ENCODE peak calls at places on chromosome 18, in five cellular contexts. G, F, D, H and I are unnamed samples.

GRCh38 chr18:78875268-78875997 is 104.2 kb upstream of the SALL3 start:
- DNase-seq in F (no peak), G (peak; percentile 66), H (no peak), D (peak; percentile 36), I (no peak)

GRCh38 chr18:50268022-50268747 is 1.9 kb upstream of the CFAP53 start:
- DNase-seq in D (peak; percentile 80), F (peak; percentile 47), H (peak; percentile 88), G (peak; percentile 86), I (peak; percentile 96)

GRCh38 chr18:63234432-63234831 is 85.1 kb downstream of the BCL2 start:
- DNase-seq in G (no peak), D (no peak), H (no peak), F (no peak), I (no peak)

GRCh38 chr18:43664487-43665008 is 387.3 kb upstream of the SYT4 start:
- DNase-seq in D (no peak), G (no peak), H (no peak), F (no peak), I (no peak)

GRCh38 chr18:72233106-72233505 is 311.0 kb downstream of the CBLN2 start:
- DNase-seq in D (no peak), F (no peak), H (no peak), G (no peak), I (no peak)

GRCh38 chr18:55953326-55953725 is 365.3 kb upstream of the TCF4 start:
- DNase-seq in G (no peak), D (no peak), F (no peak), H (no peak), I (no peak)

GRCh38 chr18:68991281-68991680 is 193.4 kb downstream of the CCDC102B start:
- DNase-seq in H (no peak), D (no peak), F (no peak), G (no peak), I (no peak)

GRCh38 chr18:76979906-76980305 is 152.7 kb downstream of the MBP start:
- DNase-seq in G (no peak), D (no peak), F (no peak), H (no peak), I (no peak)

GRCh38 chr18:80171190-80171872 is 62.3 kb downstream of the ADNP2 start:
- DNase-seq in F (no peak), G (peak; percentile 68), H (peak; percentile 62), D (peak; percentile 29), I (no peak)

GRCh38 chr18:3451989-3452749 is 2.2 kb downstream of the TGIF1 start:
- DNase-seq in G (peak; percentile 74), H (peak; percentile 57), F (no peak), D (peak; percentile 71), I (peak; percentile 94)

GRCh38 chr18:74534981-74535649 is 815 bp downstream of the CNDP1 start:
- DNase-seq in D (no peak), G (peak; percentile 5), F (no peak), H (no peak), I (no peak)

GRCh38 chr18:47997338-47997780 is 66.9 kb upstream of the SMAD2 start:
- DNase-seq in H (no peak), D (peak; percentile 62), F (no peak), G (no peak), I (no peak)

GRCh38 chr18:53380063-53380639 is 844.3 kb downstream of the MBD2 start:
- DNase-seq in H (no peak), D (peak; percentile 44), F (no peak), G (no peak), I (no peak)

GRCh38 chr18:49690307-49690706 is 123.0 kb downstream of the ACAA2 start:
- DNase-seq in D (peak; percentile 53), F (no peak), H (no peak), G (no peak), I (no peak)

GRCh38 chr18:47163241-47163640 is 12.9 kb downstream of the IER3IP1 start:
- DNase-seq in H (no peak), F (no peak), D (no peak), G (no peak), I (no peak)

GRCh38 chr18:23142285-23142929 is 7.1 kb downstream of the CABLES1 start:
- DNase-seq in D (no peak), H (no peak), F (no peak), G (no peak), I (no peak)

GRCh38 chr18:23636041-23636399 is 26.7 kb downstream of the ANKRD29 start:
- DNase-seq in G (no peak), F (no peak), H (no peak), D (no peak), I (no peak)

GRCh38 chr18:55116855-55117254 is 157.6 kb upstream of the CCDC68 start:
- DNase-seq in H (no peak), F (no peak), G (no peak), D (no peak), I (no peak)

GRCh38 chr18:79380816-79381806 is 14.6 kb upstream of the NFATC1 start:
- DNase-seq in D (peak; percentile 29), H (no peak), G (peak; percentile 82), F (no peak), I (peak; percentile 93)

GRCh38 chr18:43420950-43421349 is 143.7 kb upstream of the SYT4 start:
- DNase-seq in F (no peak), D (no peak), H (no peak), G (no peak), I (no peak)

GRCh38 chr18:46414863-46415262 is 242.2 kb downstream of the LOXHD1 start:
- DNase-seq in D (no peak), G (no peak), H (no peak), F (no peak), I (no peak)

GRCh38 chr18:9694174-9694573 is 13.9 kb upstream of the RAB31 start:
- DNase-seq in G (no peak), F (no peak), D (no peak), H (no peak), I (no peak)
- TF ChIP-seq POLR2A in G (no peak), F (no peak), D (no peak), H (no peak), I (no peak)

GRCh38 chr18:64410685-64411084 is 261.8 kb upstream of the LINC00305 start:
- DNase-seq in G (no peak), F (no peak), H (no peak), D (no peak), I (no peak)

GRCh38 chr18:64403784-64404498 is 255.1 kb upstream of the LINC00305 start:
- DNase-seq in H (no peak), F (no peak), D (no peak), G (no peak), I (no peak)

GRCh38 chr18:64405161-64405560 is 256.3 kb upstream of the LINC00305 start:
- DNase-seq in F (no peak), D (no peak), G (no peak), H (no peak), I (no peak)

GRCh38 chr18:64407606-64408005 is 258.7 kb upstream of the LINC00305 start:
- DNase-seq in F (no peak), G (no peak), D (no peak), H (no peak), I (no peak)

GRCh38 chr18:64409511-64409910 is 260.6 kb upstream of the LINC00305 start:
- DNase-seq in D (peak; percentile 4), G (no peak), F (no peak), H (no peak), I (no peak)
- TF ChIP-seq CTCF in D (no peak), G (no peak), F (no peak), H (peak; percentile 43), I (no peak)

GRCh38 chr18:9017170-9017899 is 85.2 kb upstream of the NDUFV2 start:
- DNase-seq in H (no peak), F (peak; percentile 17), D (peak; percentile 85), G (peak; percentile 86), I (peak; percentile 94)
- TF ChIP-seq POLR2A in H (no peak), F (no peak), D (no peak), G (no peak), I (no peak)

DNA sequence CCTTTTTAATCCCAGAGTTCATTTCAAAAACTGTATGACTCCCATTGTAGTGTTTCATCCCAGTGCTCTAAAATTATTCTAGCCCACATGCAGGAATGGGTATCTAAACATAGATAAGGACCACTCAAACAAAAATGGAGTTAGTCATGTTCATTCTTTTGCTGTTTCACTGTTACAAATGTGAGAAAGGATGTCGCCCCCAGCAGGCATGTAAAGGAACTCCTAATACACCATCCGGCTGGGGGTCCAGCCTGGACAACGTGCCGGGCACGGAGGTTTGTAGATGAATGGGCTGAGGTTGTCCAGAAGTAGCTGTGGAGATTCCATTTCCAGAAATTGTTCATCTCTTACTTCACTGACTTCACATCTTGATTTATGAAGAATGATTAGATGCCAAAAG is 101.9 kb upstream of the RAB12 start:
- DNase-seq in H (no peak), G (no peak), F (no peak), D (peak; percentile 12), I (peak; percentile 50)
- TF ChIP-seq CTCF in H (no peak), G (peak; percentile 15), F (no peak), D (no peak), I (no peak)

DNA sequence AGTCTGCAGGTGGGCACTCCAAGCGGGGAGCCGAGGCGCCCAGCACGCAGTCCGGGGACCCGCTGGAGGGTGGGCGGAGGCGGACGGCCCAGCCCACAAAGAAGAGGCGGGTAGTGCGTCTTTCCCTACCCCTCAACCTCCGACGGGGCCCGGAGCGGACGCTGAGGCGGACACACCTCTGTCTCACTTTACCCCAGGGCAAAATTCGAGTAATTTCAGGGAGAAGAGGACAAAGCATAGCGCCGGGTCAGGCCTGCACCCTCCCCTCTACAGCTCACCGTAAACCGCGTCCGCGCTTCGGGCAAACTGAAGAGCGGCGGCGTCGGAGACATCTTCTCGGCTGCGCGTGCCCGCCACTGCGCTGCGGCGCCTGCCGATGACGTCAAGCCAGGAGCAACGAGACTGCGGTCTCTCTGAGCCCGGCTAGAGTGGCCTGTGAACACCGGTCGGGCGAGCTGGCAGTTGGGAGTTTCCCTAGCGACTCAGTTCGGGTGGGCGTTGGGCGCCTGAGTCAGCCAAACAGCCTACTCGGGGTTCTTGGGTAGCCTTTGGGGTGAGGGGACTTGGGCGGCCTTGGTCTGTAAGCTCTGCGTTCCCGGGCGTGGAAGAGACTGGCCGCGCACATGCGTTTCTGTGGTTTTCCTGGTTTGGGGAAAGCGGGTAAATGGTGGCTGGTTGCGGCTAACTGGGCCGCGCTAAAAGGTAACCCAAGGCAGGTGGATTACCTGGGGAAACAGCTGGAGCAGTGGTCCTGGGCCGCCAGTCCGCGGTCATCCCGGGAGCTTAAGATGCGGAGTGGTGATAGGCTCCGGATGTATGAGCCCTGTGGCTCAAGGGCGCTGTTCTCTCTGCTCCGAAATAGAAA is at the start of gene THOC1:
- DNase-seq in H (peak; percentile 95), G (peak; percentile 96), F (peak; percentile 66), D (peak; percentile 89), I (peak; percentile 98)
- TF ChIP-seq POLR2A in H (peak; percentile 90), G (peak; percentile 73), F (peak; percentile 75), D (peak; percentile 79), I (no peak)